ENCODE peak calls at places on chromosome 2, in six cellular contexts. C is Calu3; D is Right ventricle myocardium inferior; T is HTR-8/SVneo; P is substantia nigra; G is stimulated activated naive CD4-positive, alpha-beta T cell. L is an unnamed sample.

GRCh38 chr2:128449226-128450061 is 130.8 kb upstream of the HS6ST1 start:
- DNase-seq in C (no peak), D (no peak), T (no peak), P (no peak), G (no peak), L (no peak)

GRCh38 chr2:159904127-159904564 is 106.1 kb upstream of the CD302 start:
- DNase-seq in C (peak), D (peak), T (no peak), P (no peak), G (peak), L (no peak)

GRCh38 chr2:205692095-205692494 is 9.8 kb downstream of the NRP2 start:
- DNase-seq in C (no peak), D (no peak), T (no peak), P (no peak), G (no peak), L (no peak)

GRCh38 chr2:171807130-171807529 is 86.9 kb downstream of the SLC25A12 start:
- DNase-seq in C (no peak), D (no peak), T (no peak), P (no peak), G (no peak), L (no peak)

GRCh38 chr2:171531291-171531690 is 9.0 kb downstream of the CYBRD1 start:
- DNase-seq in C (no peak), D (no peak), T (no peak), P (no peak), G (no peak), L (no peak)

GRCh38 chr2:85409719-85410583 is at the start of gene CAPG:
- DNase-seq in C (peak), D (peak), T (no peak), P (no peak), G (peak), L (no peak)

GRCh38 chr2:235024951-235025773 is 73.3 kb downstream of the SH3BP4 start:
- DNase-seq in C (no peak), D (peak), T (no peak), P (peak), G (no peak), L (no peak)

GRCh38 chr2:85838181-85838580 is 50.6 kb downstream of the ST3GAL5 start:
- DNase-seq in C (no peak), D (no peak), T (no peak), P (no peak), G (no peak), L (no peak)

GRCh38 chr2:48175656-48176055 is 269.4 kb upstream of the FBXO11 start:
- DNase-seq in C (no peak), D (no peak), T (no peak), P (no peak), G (no peak), L (no peak)

GRCh38 chr2:53903011-53903410 is 43.2 kb upstream of the GPR75 start:
- DNase-seq in C (no peak), D (no peak), T (no peak), P (no peak), G (no peak), L (no peak)

GRCh38 chr2:238633426-238634328 is 206.9 kb downstream of the ASB1 start:
- DNase-seq in C (no peak), D (no peak), T (no peak), P (no peak), G (no peak), L (no peak)

GRCh38 chr2:197793456-197793855 is 8.3 kb upstream of the BOLL start:
- DNase-seq in C (no peak), D (no peak), T (no peak), P (no peak), G (no peak), L (no peak)

GRCh38 chr2:175111200-175111657 is 56.8 kb downstream of the ATF2 start:
- DNase-seq in C (no peak), D (no peak), T (peak), P (no peak), G (peak), L (no peak)

GRCh38 chr2:20622296-20622686 is 28.6 kb downstream of the HS1BP3 start:
- DNase-seq in C (no peak), D (peak), T (no peak), P (no peak), G (no peak), L (no peak)

GRCh38 chr2:10575566-10576300 is 114.0 kb downstream of the NOL10 start:
- DNase-seq in C (no peak), D (no peak), T (peak), P (no peak), G (no peak), L (no peak)